ENCODE peak calls at places on chromosomes 12 and 14, in seven cellular contexts. Y, W, Q, C, U, V and M are unnamed samples.

GRCh38 chr14:61569783-61570182 is 125.5 kb upstream of the HIF1A start:
- DNase-seq in C (no peak), U (peak; percentile 51), V (peak; percentile 22), Q (no peak), W (peak; percentile 60), Y (peak; percentile 44), M (no peak)

GRCh38 chr12:113359133-113359938 is 949 bp downstream of the PLBD2 start:
- DNase-seq in Y (peak; percentile 31), W (no peak), V (no peak), Q (no peak), U (no peak), C (no peak), M (no peak)

GRCh38 chr14:90784621-90785270 is 31.5 kb downstream of the TTC7B start:
- DNase-seq in V (no peak), Q (no peak), Y (no peak), U (peak; percentile 23), C (no peak), W (no peak), M (no peak)

GRCh38 chr14:21014761-21015190 is 10.1 kb downstream of the NDRG2 start:
- DNase-seq in V (peak; percentile 71), C (peak; percentile 85), U (peak; percentile 86), Y (peak; percentile 86), W (peak; percentile 94), Q (peak; percentile 70), M (peak; percentile 94)

GRCh38 chr14:104553166-104554087 is 26.1 kb upstream of the C14orf180 start:
- DNase-seq in Q (no peak), W (no peak), C (no peak), U (peak; percentile 34), Y (no peak), V (no peak), M (no peak)

GRCh38 chr12:61654698-61655097 is 605.5 kb upstream of the USP15 start:
- DNase-seq in V (no peak), W (peak; percentile 7), U (peak; percentile 48), Y (no peak), C (no peak), Q (no peak), M (no peak)

GRCh38 chr12:113214938-113215400 is 6.3 kb upstream of the TPCN1 start:
- DNase-seq in Q (no peak), W (peak; percentile 81), V (no peak), C (no peak), U (no peak), Y (peak; percentile 81), M (no peak)

GRCh38 chr12:127677537-127678131 is 589.3 kb upstream of the TMEM132C start:
- DNase-seq in U (peak; percentile 60), C (peak; percentile 87), Y (peak; percentile 18), V (peak; percentile 1), W (peak; percentile 44), Q (peak; percentile 38), M (peak; percentile 67)

GRCh38 chr14:74577247-74577947 is 34.6 kb downstream of the LTBP2 start:
- DNase-seq in Q (no peak), Y (peak; percentile 64), V (no peak), U (no peak), W (no peak), C (no peak), M (peak; percentile 26)

GRCh38 chr12:95118138-95118787 is 44.8 kb upstream of the NR2C1 start:
- DNase-seq in Q (no peak), U (no peak), C (no peak), W (peak; percentile 62), Y (no peak), V (no peak), M (no peak)

GRCh38 chr14:69792887-69793421 is 4.1 kb downstream of the SLC10A1 start:
- DNase-seq in Y (no peak), U (peak; percentile 87), W (peak; percentile 90), Q (no peak), V (no peak), C (no peak), M (no peak)

GRCh38 chr12:65106948-65107347 is 14.2 kb downstream of the WIF1 start:
- DNase-seq in Q (peak; percentile 21), C (no peak), U (no peak), V (no peak), W (no peak), Y (no peak), M (no peak)
- TF ChIP-seq CTCF in Q (peak; percentile 6), C (peak; percentile 52), U (peak; percentile 38), V (no peak), W (peak; percentile 20), Y (no peak), M (peak; percentile 67)

GRCh38 chr12:121903202-121903601 is 14.6 kb downstream of the PSMD9 start:
- DNase-seq in U (no peak), Q (no peak), C (no peak), W (no peak), Y (no peak), V (no peak), M (no peak)
- TF ChIP-seq CTCF in U (no peak), Q (no peak), C (no peak), W (no peak), Y (no peak), V (no peak), M (no peak)

GRCh38 chr12:132717531-132718387 is 7.1 kb downstream of the PGAM5 start:
- DNase-seq in Q (no peak), W (no peak), U (no peak), Y (no peak), V (no peak), C (no peak), M (no peak)
- TF ChIP-seq CTCF in Q (no peak), W (no peak), U (no peak), Y (no peak), V (no peak), C (no peak), M (no peak)

DNA sequence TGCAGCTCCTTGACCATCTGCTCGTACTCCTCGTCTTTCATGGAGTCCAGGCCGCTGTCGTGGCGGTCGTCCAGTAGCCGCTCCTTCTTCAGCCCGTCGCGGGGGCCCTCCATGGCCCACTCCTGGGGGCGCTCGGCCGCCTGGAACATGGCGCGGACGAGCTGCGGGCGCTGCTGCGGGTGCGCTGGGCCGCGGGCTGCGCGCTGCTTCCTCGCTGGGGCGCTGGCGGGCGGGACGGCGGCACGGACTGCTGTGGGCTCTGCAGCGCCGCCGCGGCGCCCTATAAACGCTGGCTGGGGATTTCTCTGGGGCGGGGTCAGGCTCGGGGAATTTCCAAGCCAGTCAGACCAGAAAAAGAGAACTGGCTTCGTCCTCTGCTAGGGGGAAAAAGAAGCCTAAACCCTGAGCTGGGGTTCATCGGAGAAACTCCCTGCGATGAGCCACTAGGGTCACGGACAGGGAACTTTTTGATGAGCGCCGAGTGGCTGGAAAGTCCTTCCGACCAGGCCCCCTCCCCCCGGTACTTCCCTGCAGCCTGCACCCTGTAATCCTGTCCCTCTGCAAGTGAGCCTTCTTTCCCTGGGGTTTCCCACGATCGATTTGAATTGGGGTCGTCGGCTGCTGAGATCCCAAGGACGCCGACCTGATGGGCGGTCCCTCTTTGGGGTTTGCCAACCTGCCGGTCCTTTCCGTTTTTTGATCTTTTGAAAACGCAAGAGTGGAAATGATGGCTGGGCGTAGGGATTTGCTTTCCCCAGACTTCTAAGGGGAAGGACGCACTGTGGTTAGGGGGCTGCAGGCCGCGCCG is at the start of gene NFKBIA:
- DNase-seq in C (peak; percentile 81), V (peak; percentile 88), Q (peak; percentile 89), Y (peak; percentile 91), U (peak; percentile 95), W (peak; percentile 93), M (peak; percentile 96)
- TF ChIP-seq CTCF in C (peak; percentile 40), V (no peak), Q (no peak), Y (peak; percentile 26), U (peak; percentile 38), W (peak; percentile 75), M (peak; percentile 29)

GRCh38 chr14:56118611-56119181 is 485 bp downstream of the PELI2 start:
- DNase-seq in W (no peak), V (no peak), C (no peak), Q (peak; percentile 44), U (peak; percentile 62), Y (no peak), M (peak; percentile 65)

GRCh38 chr14:56116128-56116900 is 1.9 kb upstream of the PELI2 start:
- DNase-seq in V (no peak), U (no peak), W (no peak), C (no peak), Y (no peak), Q (no peak), M (no peak)

GRCh38 chr14:56120091-56120632 is 2.0 kb downstream of the PELI2 start:
- DNase-seq in V (no peak), C (no peak), Y (no peak), U (no peak), W (no peak), Q (no peak), M (no peak)

GRCh38 chr14:56119221-56119967 is 1.2 kb downstream of the PELI2 start:
- DNase-seq in U (no peak), C (no peak), Y (no peak), Q (peak; percentile 54), W (no peak), V (no peak), M (peak; percentile 69)

DNA sequence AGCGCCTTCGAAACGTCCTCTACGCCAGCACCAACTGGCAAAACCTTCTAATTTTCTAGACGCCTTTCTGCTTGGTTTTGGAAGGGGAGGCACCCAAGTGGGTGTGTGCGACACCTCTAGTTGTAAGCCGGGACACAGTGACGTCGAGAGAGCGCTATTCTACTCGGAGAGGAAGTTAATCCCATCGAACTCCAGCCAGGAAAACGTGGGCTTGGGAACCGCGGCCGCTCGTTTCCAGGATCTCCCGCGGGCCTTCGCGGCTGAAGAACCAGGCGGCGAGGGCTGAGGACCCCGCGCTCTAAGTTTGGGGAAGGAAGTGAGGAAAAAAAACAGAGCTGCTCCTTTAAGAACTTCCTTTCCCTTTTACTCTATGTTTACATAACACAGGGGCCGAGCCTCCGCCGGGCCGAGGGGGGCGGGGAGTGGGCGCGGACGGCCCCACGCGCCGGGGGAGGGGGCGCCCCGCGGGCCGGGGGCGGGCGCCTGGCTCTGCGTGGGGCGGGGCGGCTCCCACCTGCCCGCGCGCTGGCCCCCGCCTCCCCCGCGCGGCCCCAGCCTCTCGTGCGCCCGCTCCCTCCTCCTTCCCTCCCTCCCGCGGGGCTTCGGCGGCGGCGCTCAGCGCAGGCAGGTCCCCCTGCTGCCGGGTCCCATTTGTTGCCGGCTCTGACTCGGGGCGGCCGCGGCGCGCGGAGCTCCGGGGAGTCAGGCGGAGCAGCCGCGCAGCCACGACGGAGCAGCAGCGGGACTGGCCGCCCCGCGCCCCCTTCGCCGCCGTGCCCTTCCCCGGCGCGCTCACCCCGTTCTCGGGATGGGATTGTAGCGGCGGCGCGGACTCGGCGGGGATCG is at the start of gene PELI2:
- DNase-seq in W (peak; percentile 6), U (peak; percentile 77), Q (peak; percentile 82), Y (peak; percentile 62), V (peak; percentile 77), C (peak; percentile 67), M (peak; percentile 83)
- TF ChIP-seq CTCF in W (no peak), U (no peak), Q (no peak), Y (no peak), V (no peak), C (peak; percentile 23), M (peak; percentile 36)

GRCh38 chr12:119456824-119457223 is 122.3 kb downstream of the CCDC60 start:
- DNase-seq in C (no peak), W (no peak), Y (no peak), U (no peak), V (no peak), Q (no peak), M (no peak)
- TF ChIP-seq CTCF in C (no peak), W (no peak), Y (no peak), U (no peak), V (no peak), Q (no peak), M (no peak)

GRCh38 chr14:68782091-68782981 is 10.5 kb downstream of the ZFP36L1 start:
- DNase-seq in V (no peak), Y (no peak), U (peak; percentile 47), C (no peak), W (no peak), Q (no peak), M (peak; percentile 58)
- TF ChIP-seq CTCF in V (no peak), Y (no peak), U (no peak), C (peak; percentile 13), W (no peak), Q (no peak), M (no peak)